ENCODE peak calls at places on chromosomes 2 and 18, in eight cellular contexts. O is NCI-H2171, G is retina, E is astrocyte of the spinal cord, D is T-helper 2 cell, K is A172, U is nucleus accumbens, J is AML-193. Z is an unnamed sample.

GRCh38 chr2:122167561-122167960 is 412.1 kb downstream of the TSN start:
- DNase-seq in G (peak), D (no peak), E (no peak), U (no peak), O (no peak), K (no peak), J (no peak), Z (no peak)

GRCh38 chr2:86525421-86526340 is 37.6 kb downstream of the CHMP3 start:
- DNase-seq in G (no peak), O (no peak), U (no peak), E (no peak), J (no peak), D (no peak), K (no peak), Z (no peak)

GRCh38 chr18:29147944-29148343 is 971.0 kb upstream of the CDH2 start:
- DNase-seq in J (no peak), G (no peak), O (peak), E (peak), K (peak), D (no peak), U (no peak), Z (peak)

GRCh38 chr2:79860233-79861058 is 347.6 kb downstream of the CTNNA2 start:
- DNase-seq in J (peak), G (peak), U (no peak), D (no peak), O (no peak), E (peak), K (peak), Z (peak)

GRCh38 chr2:172947461-172947860 is 128.2 kb upstream of the MAP3K20 start:
- DNase-seq in O (no peak), E (peak), K (no peak), J (no peak), U (no peak), D (no peak), G (no peak), Z (no peak)

GRCh38 chr2:148642112-148642744 is 2.3 kb upstream of the EPC2 start:
- DNase-seq in U (no peak), K (no peak), O (no peak), D (no peak), E (no peak), G (no peak), J (no peak), Z (no peak)

GRCh38 chr18:22322251-22322691 is 95.4 kb downstream of the CTAGE1 start:
- DNase-seq in J (no peak), U (no peak), E (no peak), K (no peak), G (peak), D (no peak), O (no peak), Z (peak)

GRCh38 chr18:70220628-70221027 is 15.1 kb upstream of the RTTN start:
- DNase-seq in J (no peak), K (no peak), E (no peak), O (no peak), D (no peak), U (no peak), G (no peak), Z (no peak)

GRCh38 chr2:74495440-74495839 is 4.0 kb downstream of the LBX2 start:
- DNase-seq in D (no peak), E (no peak), J (no peak), K (no peak), G (no peak), U (no peak), O (no peak), Z (no peak)

GRCh38 chr2:200905618-200906296 is 16.6 kb downstream of the NIF3L1 start:
- DNase-seq in U (peak), O (no peak), K (peak), E (peak), J (peak), G (peak), D (peak), Z (peak)

GRCh38 chr2:95069465-95069864 is 44.0 kb downstream of the MAL start:
- DNase-seq in E (no peak), D (no peak), K (no peak), O (no peak), U (no peak), G (no peak), J (no peak), Z (no peak)

GRCh38 chr2:104849618-104850097 is 4.3 kb upstream of the POU3F3 start:
- DNase-seq in E (peak), K (peak), O (peak), U (peak), J (peak), G (peak), D (peak), Z (peak)

GRCh38 chr2:50438293-50438692 is 593.6 kb downstream of the NRXN1 start:
- DNase-seq in O (peak), J (no peak), K (no peak), G (no peak), E (no peak), D (no peak), U (no peak), Z (no peak)

GRCh38 chr2:167253025-167253424 is 364.7 kb downstream of the XIRP2 start:
- DNase-seq in E (peak), K (peak), O (no peak), U (no peak), J (no peak), D (no peak), G (no peak), Z (no peak)

GRCh38 chr2:207258191-207258991 is 92.6 kb upstream of the KLF7 start:
- DNase-seq in E (peak), O (peak), U (peak), J (peak), G (peak), D (no peak), K (peak), Z (peak)

GRCh38 chr2:150548527-150548926 is 61.1 kb upstream of the RND3 start:
- DNase-seq in J (no peak), E (peak), U (no peak), D (no peak), K (no peak), O (peak), G (no peak), Z (peak)

GRCh38 chr2:100606740-100607343 is 44.0 kb downstream of the PDCL3 start:
- DNase-seq in D (no peak), O (no peak), U (no peak), E (peak), G (peak), J (peak), K (peak), Z (peak)

GRCh38 chr2:140529706-140530105 is 1601.1 kb downstream of the LRP1B start:
- DNase-seq in K (no peak), O (no peak), J (no peak), G (no peak), D (no peak), E (no peak), U (no peak), Z (no peak)

GRCh38 chr18:8116346-8117007 is 492.8 kb upstream of the RAB12 start:
- DNase-seq in K (peak), E (peak), U (no peak), J (no peak), D (no peak), G (no peak), O (no peak), Z (peak)

GRCh38 chr2:57598552-57598951 is 448.1 kb upstream of the VRK2 start:
- DNase-seq in D (no peak), O (no peak), G (peak), E (no peak), J (peak), K (no peak), U (no peak), Z (no peak)

GRCh38 chr2:241000831-241001321 is 2.5 kb downstream of the SNED1 start:
- DNase-seq in D (no peak), E (no peak), K (no peak), G (peak), U (no peak), O (no peak), J (no peak), Z (no peak)

GRCh38 chr2:237453671-237454070 is 33.4 kb upstream of the MLPH start:
- DNase-seq in O (no peak), K (no peak), D (no peak), G (no peak), J (no peak), U (no peak), E (no peak), Z (no peak)

GRCh38 chr18:28331551-28331950 is 154.6 kb upstream of the CDH2 start:
- DNase-seq in K (peak), J (no peak), E (no peak), G (no peak), U (no peak), O (no peak), D (no peak), Z (no peak)

GRCh38 chr2:16405551-16405950 is 260.1 kb downstream of the CYRIA start:
- DNase-seq in U (no peak), K (no peak), J (no peak), O (no peak), G (no peak), D (no peak), E (no peak), Z (no peak)

GRCh38 chr2:240952496-240953246 is 45.7 kb upstream of the SNED1 start:
- DNase-seq in D (no peak), J (no peak), G (no peak), U (no peak), E (no peak), O (no peak), K (no peak), Z (no peak)

GRCh38 chr2:9178905-9179571 is 27.6 kb upstream of the ASAP2 start:
- DNase-seq in J (no peak), O (peak), D (no peak), G (peak), U (peak), E (peak), K (peak), Z (peak)

Z was measured in fibroblast of pulmonary artery.